ENCODE peak calls at places on chromosomes 3 and 15, in four cellular contexts. D is central memory CD4-positive, alpha-beta T cell; Z is lower leg skin; F is epithelial cell of esophagus. A is an unnamed sample.

GRCh38 chr3:107880702-107881101 is 210.1 kb downstream of the CD47 start:
- DNase-seq in D (no peak), Z (no peak), F (no peak), A (no peak)

GRCh38 chr3:13650210-13651056 is 101.5 kb downstream of the FBLN2 start:
- DNase-seq in D (peak; percentile 69), Z (peak; percentile 95), F (peak; percentile 56), A (peak; percentile 55)

GRCh38 chr3:63328386-63328785 is 50.3 kb downstream of the SYNPR start:
- DNase-seq in D (no peak), Z (no peak), F (peak; percentile 50), A (no peak)

GRCh38 chr15:71385469-71385868 is 270.2 kb downstream of the THSD4 start:
- DNase-seq in D (no peak), Z (no peak), F (no peak), A (no peak)

GRCh38 chr3:187567741-187568140 is 102.5 kb downstream of the SST start:
- DNase-seq in D (no peak), Z (no peak), F (no peak), A (no peak)

GRCh38 chr15:84099181-84099580 is 136.4 kb upstream of the GOLGA6L4 start:
- DNase-seq in D (no peak), Z (no peak), F (peak; percentile 32), A (peak; percentile 38)

GRCh38 chr3:160449660-160450598 is at the start of gene TRIM59:
- DNase-seq in D (peak; percentile 97), Z (peak; percentile 96), F (peak; percentile 99), A (peak; percentile 94)

GRCh38 chr3:180188512-180189309 is 152.0 kb upstream of the PEX5L start:
- DNase-seq in D (no peak), Z (no peak), F (no peak), A (no peak)

GRCh38 chr3:24128195-24129005 is 183.3 kb downstream of the NR1D2 start:
- DNase-seq in D (no peak), Z (peak; percentile 23), F (peak; percentile 94), A (peak; percentile 90)

GRCh38 chr15:60003243-60004018 is 680 bp upstream of the FOXB1 start:
- DNase-seq in D (no peak), Z (no peak), F (no peak), A (no peak)

GRCh38 chr3:189195302-189195701 is 23.5 kb downstream of the TPRG1 start:
- DNase-seq in D (no peak), Z (no peak), F (no peak), A (peak; percentile 4)

GRCh38 chr3:34178415-34178814 is 380.0 kb downstream of the PDCD6IP start:
- DNase-seq in D (no peak), Z (no peak), F (no peak), A (no peak)

GRCh38 chr3:25945836-25946235 is 155.9 kb downstream of the OXSM start:
- DNase-seq in D (no peak), Z (no peak), F (no peak), A (no peak)

GRCh38 chr3:149085828-149086231 is 503 bp downstream of the HLTF start:
- DNase-seq in D (no peak), Z (no peak), F (peak; percentile 35), A (peak; percentile 42)

GRCh38 chr3:183085634-183086390 is 13.5 kb downstream of the MCCC1 start:
- DNase-seq in D (peak; percentile 4), Z (no peak), F (peak; percentile 27), A (peak; percentile 29)

GRCh38 chr3:82475306-82475705 is 713.9 kb upstream of the GBE1 start:
- DNase-seq in D (no peak), Z (no peak), F (peak; percentile 2), A (no peak)

GRCh38 chr15:36529296-36530011 is 50.0 kb upstream of the CDIN1 start:
- DNase-seq in D (no peak), Z (no peak), F (no peak), A (no peak)

GRCh38 chr15:63818191-63818590 is 15.6 kb downstream of the HERC1 start:
- DNase-seq in D (no peak), Z (no peak), F (no peak), A (no peak)

GRCh38 chr3:48856469-48856868 is 8.8 kb upstream of the PRKAR2A start:
- DNase-seq in D (no peak), Z (no peak), F (no peak), A (no peak)

GRCh38 chr3:184018424-184018973 is 815 bp upstream of the ABCC5 start:
- DNase-seq in D (no peak), Z (no peak), F (no peak), A (no peak)

GRCh38 chr3:48416546-48416945 is 13.3 kb downstream of the PLXNB1 start:
- DNase-seq in D (no peak), Z (no peak), F (no peak), A (no peak)

GRCh38 chr15:74541494-74542191 is 623 bp downstream of the ARID3B start:
- DNase-seq in D (peak; percentile 58), Z (peak; percentile 88), F (peak; percentile 76), A (peak; percentile 30)

GRCh38 chr15:52069559-52069958 is 43.0 kb downstream of the BCL2L10 start:
- DNase-seq in D (no peak), Z (no peak), F (peak; percentile 96), A (peak; percentile 93)

GRCh38 chr3:76698136-76698535 is 341.8 kb upstream of the ROBO2 start:
- DNase-seq in D (no peak), Z (no peak), F (no peak), A (no peak)

GRCh38 chr3:61894988-61895935 is 333.9 kb downstream of the PTPRG start:
- DNase-seq in D (peak; percentile 8), Z (peak; percentile 87), F (peak; percentile 96), A (peak; percentile 98)

GRCh38 chr15:64651573-64652260 is 123.7 kb downstream of the RBPMS2 start:
- DNase-seq in D (peak; percentile 56), Z (no peak), F (peak; percentile 42), A (peak; percentile 7)

GRCh38 chr3:146503459-146504202 is 34.3 kb upstream of the PLSCR2 start:
- DNase-seq in D (no peak), Z (no peak), F (peak; percentile 95), A (peak; percentile 86)

GRCh38 chr3:67291287-67292252 is 293.5 kb downstream of the KBTBD8 start:
- DNase-seq in D (no peak), Z (no peak), F (no peak), A (peak; percentile 3)

GRCh38 chr3:53941945-53942344 is 50.3 kb upstream of the SELENOK start:
- DNase-seq in D (no peak), Z (no peak), F (no peak), A (no peak)

GRCh38 chr15:94023520-94023919 is 207.8 kb upstream of the MCTP2 start:
- DNase-seq in D (no peak), Z (no peak), F (no peak), A (no peak)

GRCh38 chr3:65412591-65412990 is 626.1 kb downstream of the MAGI1 start:
- DNase-seq in D (no peak), Z (no peak), F (peak; percentile 6), A (peak; percentile 14)

GRCh38 chr3:171088984-171089754 is 62.6 kb upstream of the SLC2A2 start:
- DNase-seq in D (no peak), Z (no peak), F (peak; percentile 72), A (peak; percentile 63)

GRCh38 chr3:86921981-86922680 is 68.8 kb downstream of the VGLL3 start:
- DNase-seq in D (no peak), Z (no peak), F (peak; percentile 18), A (no peak)

GRCh38 chr15:51493892-51494291 is 128.7 kb downstream of the DMXL2 start:
- DNase-seq in D (no peak), Z (no peak), F (no peak), A (no peak)

GRCh38 chr15:91040851-91041250 is 18.5 kb upstream of the VPS33B start:
- DNase-seq in D (no peak), Z (peak; percentile 53), F (no peak), A (no peak)

GRCh38 chr3:179323197-179323901 is 518 bp downstream of the ZNF639 start:
- DNase-seq in D (peak; percentile 55), Z (peak; percentile 93), F (peak; percentile 71), A (peak; percentile 61)

GRCh38 chr3:72274511-72275295 is 489.8 kb upstream of the PROK2 start:
- DNase-seq in D (peak; percentile 37), Z (peak; percentile 90), F (peak; percentile 17), A (peak; percentile 81)

A was measured in MCF 10A.